ENCODE peak calls at places on chromosomes 16 and 17, in five cellular contexts. O, W, X, V and B are unnamed samples.

GRCh38 chr17:59435238-59435637 is 103.8 kb downstream of the YPEL2 start:
- DNase-seq in W (peak), V (no peak), X (no peak), O (no peak), B (peak)

GRCh38 chr17:28078443-28079229 is 36.2 kb downstream of the NLK start:
- DNase-seq in V (no peak), O (no peak), X (no peak), W (peak), B (no peak)

GRCh38 chr17:2337811-2338657 is 733 bp downstream of the SGSM2 start:
- DNase-seq in X (peak), V (no peak), W (peak), O (peak), B (peak)

GRCh38 chr17:18143044-18143936 is 34.7 kb downstream of the MYO15A start:
- DNase-seq in V (no peak), X (peak), W (peak), O (peak), B (no peak)

GRCh38 chr16:87203060-87203656 is 114.0 kb downstream of the C16orf95 start:
- DNase-seq in X (peak), O (peak), V (peak), W (peak), B (peak)

GRCh38 chr16:19655242-19655777 is 62.7 kb downstream of the KNOP1 start:
- DNase-seq in V (no peak), X (no peak), O (no peak), W (no peak), B (no peak)

GRCh38 chr17:4807534-4808377 is 804 bp downstream of the PLD2 start:
- DNase-seq in O (no peak), X (no peak), W (no peak), V (no peak), B (no peak)

GRCh38 chr17:53516643-53517042 is 306.1 kb upstream of the KIF2B start:
- DNase-seq in O (no peak), X (peak), V (no peak), W (no peak), B (peak)

GRCh38 chr17:6381052-6381451 is 53.9 kb downstream of the AIPL1 start:
- DNase-seq in W (no peak), X (no peak), V (no peak), O (no peak), B (no peak)

GRCh38 chr17:73268582-73269328 is 7.1 kb upstream of the CPSF4L start:
- DNase-seq in V (no peak), X (no peak), O (no peak), W (no peak), B (no peak)

GRCh38 chr17:42833771-42834422 is 700 bp downstream of the PSME3 start:
- DNase-seq in W (no peak), O (no peak), V (no peak), X (peak), B (no peak)

GRCh38 chr16:29290631-29291247 is 115.8 kb downstream of the NPIPB11 start:
- DNase-seq in X (peak), O (peak), V (peak), W (peak), B (peak)

GRCh38 chr17:19336938-19337711 is 25.4 kb downstream of the B9D1 start:
- DNase-seq in W (no peak), V (no peak), O (no peak), X (peak), B (no peak)

GRCh38 chr17:8391711-8392110 is 5.9 kb downstream of the RNF222 start:
- DNase-seq in V (no peak), W (peak), O (no peak), X (no peak), B (no peak)

GRCh38 chr17:3935140-3935542 is 18.9 kb upstream of the P2RX1 start:
- DNase-seq in O (peak), X (peak), V (peak), W (peak), B (peak)

DNA sequence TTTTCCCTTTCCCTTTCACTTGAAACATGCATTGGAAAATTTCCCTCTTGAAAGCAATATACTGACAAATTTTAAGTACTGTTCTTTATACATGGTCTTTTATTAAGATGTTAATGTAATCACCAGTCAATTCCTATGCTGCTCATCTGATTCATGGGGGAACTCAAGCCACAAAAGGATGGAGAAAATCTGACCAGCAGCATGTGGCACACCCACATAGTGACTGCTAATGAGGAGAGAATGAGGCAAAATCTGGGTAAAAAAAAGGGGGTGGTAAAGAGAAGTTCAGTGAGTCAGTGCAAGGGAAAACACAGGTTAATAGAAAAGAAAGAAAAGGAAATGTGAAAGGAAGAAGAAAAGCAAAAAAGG is 11.3 kb downstream of the RFFL start:
- DNase-seq in O (no peak), W (peak), V (no peak), X (no peak), B (peak)
- H3K9ac ChIP-seq in O (no peak), W (no peak), V (no peak), X (no peak), B (no peak)

GRCh38 chr17:76642994-76643393 is 563 bp downstream of the ST6GALNAC1 start:
- DNase-seq in O (no peak), V (no peak), W (no peak), X (no peak), B (no peak)

GRCh38 chr17:76643553-76644148 is at the start of gene ST6GALNAC1:
- DNase-seq in V (no peak), W (no peak), O (no peak), X (no peak), B (no peak)

GRCh38 chr17:76640550-76641380 is 2.8 kb downstream of the ST6GALNAC1 start:
- DNase-seq in O (no peak), V (no peak), W (no peak), X (no peak), B (no peak)

GRCh38 chr17:76642032-76642561 is 1.5 kb downstream of the ST6GALNAC1 start:
- DNase-seq in V (no peak), O (no peak), X (no peak), W (no peak), B (no peak)

DNA sequence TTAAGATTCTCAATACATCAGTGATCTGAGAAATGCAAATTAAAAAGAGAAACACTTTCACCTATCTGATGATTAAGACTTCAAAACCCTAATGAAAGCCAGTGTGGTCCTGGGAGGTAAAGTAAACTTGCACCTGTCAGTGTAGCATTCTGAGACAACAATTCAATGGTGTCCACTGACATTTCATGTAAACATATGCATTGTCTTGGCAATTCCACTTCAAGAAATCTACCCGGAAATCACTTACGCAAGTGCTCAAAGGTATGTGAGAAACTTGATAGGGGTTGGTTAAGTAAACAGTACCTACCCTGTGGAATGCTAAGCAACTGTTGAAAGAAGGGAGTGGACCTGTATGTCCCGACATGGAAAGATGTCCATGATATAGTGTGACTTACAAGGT is 2.1 kb downstream of the ST6GALNAC1 start:
- DNase-seq in O (no peak), W (no peak), V (peak), X (no peak), B (no peak)
- H3K4me3 ChIP-seq in O (no peak), W (no peak), V (no peak), X (no peak), B (no peak)

DNA sequence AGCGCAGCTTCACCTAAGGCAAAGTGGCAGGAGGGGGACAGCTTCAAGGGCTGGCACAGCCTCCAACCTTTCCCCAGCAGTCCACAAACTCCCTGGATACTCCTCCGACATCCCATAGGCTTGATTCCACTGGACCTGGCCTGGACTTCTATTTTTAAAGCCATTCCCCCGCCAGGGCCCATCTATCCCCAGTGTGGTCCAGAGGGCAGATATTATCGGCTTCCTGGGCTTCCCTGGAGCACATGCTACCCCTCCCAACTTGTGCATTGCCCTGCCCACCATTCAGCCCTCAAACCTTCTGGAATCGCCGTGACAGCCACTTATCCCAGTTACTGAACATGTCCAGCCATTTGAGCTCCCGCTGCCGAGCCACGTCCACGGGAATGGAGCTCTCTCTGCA is 5.1 kb downstream of the TBC1D10B start:
- DNase-seq in V (no peak), W (no peak), X (no peak), O (no peak), B (no peak)
- H3K4me2 ChIP-seq in V (no peak), W (no peak), X (no peak), O (no peak), B (no peak)

GRCh38 chr17:75634754-75635609 is 1.7 kb downstream of the SMIM5 start:
- DNase-seq in X (no peak), V (no peak), W (no peak), O (peak), B (no peak)

GRCh38 chr17:75634376-75634740 is 1.1 kb downstream of the SMIM5 start:
- DNase-seq in X (peak), W (no peak), V (no peak), O (no peak), B (no peak)

GRCh38 chr17:75632863-75633483 is at the start of gene SMIM5:
- DNase-seq in V (peak), W (peak), X (peak), O (peak), B (peak)

GRCh38 chr17:75632428-75632827 is 806 bp upstream of the SMIM5 start:
- DNase-seq in W (no peak), O (no peak), X (no peak), V (no peak), B (no peak)

DNA sequence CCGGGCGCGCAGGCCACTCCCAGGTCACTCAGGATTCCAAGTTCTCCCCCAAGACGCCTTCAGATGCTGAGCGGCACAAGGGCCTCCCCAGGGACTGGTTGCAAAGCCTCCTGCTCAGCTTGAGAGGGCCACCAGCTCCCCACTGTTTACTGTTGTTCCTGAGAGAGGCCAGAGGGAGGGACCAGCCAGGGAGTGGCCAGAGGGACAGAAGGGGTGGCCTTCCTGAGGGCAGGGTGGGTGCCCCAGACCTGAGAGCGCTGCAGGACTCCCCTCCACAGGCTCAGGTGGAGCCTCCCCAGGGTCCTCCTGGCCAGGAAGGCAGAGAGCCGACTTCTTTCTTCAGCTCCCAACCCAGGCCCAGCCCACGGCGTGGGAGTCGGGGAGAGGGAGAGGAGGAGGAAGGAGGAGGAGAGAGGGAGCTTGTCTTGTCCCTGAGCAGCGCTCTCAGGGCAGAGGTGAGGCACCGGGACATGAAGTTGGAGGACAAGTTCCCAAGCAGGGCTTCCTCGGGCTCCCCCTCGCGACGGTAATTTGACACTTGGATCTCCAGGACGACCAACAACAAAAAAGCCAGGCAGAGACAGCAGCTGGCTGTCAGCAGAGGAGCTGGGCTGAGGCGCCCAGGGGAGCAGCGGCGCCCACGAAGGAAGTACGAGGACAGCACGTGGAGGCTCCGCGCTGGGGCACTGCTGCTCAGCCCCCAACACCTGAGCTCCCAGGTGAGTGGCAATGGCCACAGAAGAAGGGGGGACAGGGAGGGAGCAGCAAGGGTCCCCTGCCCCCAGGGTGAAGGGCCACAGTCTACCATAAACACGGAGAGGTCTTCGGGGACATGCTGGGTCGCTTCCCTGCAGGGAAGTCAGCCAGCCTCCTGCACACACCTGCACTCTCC is 496 bp downstream of the SMIM5 start:
- DNase-seq in O (peak), W (peak), X (peak), V (peak), B (peak)
- H3K9ac ChIP-seq in O (no peak), W (no peak), X (no peak), V (peak), B (peak)

GRCh38 chr16:68357521-68357922 is 46.7 kb downstream of the PRMT7 start:
- DNase-seq in X (no peak), W (no peak), V (no peak), O (no peak), B (no peak)

GRCh38 chr16:68355447-68356248 is 44.8 kb downstream of the PRMT7 start:
- DNase-seq in W (no peak), O (peak), X (peak), V (no peak), B (no peak)

GRCh38 chr16:68356919-68357286 is 46.1 kb downstream of the PRMT7 start:
- DNase-seq in X (no peak), O (no peak), V (no peak), W (no peak), B (no peak)

GRCh38 chr16:68357923-68358322 is 47.1 kb downstream of the PRMT7 start:
- DNase-seq in W (no peak), V (no peak), O (no peak), X (no peak), B (no peak)

DNA sequence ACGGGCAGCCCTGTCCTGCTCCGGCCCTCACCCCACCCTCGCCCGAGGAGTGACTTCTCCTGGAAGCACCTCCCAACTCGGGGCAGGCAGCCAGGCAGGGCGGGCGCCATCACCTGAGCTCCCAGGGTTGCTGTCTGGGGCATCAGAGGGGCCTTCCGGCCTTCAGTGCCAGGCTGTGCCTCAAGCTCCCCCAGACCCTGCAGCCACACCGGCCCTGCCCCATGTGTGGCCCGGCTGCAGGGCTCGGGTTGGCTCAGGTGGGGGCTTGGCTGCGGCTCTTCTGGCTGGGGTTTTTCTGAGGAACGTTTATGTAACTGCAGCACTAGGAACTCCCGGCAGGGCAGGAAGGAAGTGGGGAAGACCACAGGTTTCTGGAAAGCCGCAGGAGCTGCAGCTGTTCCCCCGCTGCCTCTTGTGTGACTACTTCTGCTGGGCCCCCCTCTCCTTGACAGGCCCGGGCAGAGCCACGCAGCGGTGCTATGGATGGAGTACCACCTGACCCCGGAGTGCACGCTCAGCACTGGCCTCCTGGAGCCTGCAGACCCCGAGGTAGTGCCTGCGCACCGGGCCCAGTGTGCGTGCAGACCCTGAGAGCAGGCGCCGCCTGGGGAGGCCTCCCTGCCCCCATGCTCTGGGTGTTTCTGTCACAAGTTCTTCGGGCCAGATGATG is 45.6 kb downstream of the PRMT7 start:
- DNase-seq in X (no peak), W (no peak), O (no peak), V (no peak), B (no peak)
- H3K4me3 ChIP-seq in X (no peak), W (no peak), O (no peak), V (no peak), B (no peak)

DNA sequence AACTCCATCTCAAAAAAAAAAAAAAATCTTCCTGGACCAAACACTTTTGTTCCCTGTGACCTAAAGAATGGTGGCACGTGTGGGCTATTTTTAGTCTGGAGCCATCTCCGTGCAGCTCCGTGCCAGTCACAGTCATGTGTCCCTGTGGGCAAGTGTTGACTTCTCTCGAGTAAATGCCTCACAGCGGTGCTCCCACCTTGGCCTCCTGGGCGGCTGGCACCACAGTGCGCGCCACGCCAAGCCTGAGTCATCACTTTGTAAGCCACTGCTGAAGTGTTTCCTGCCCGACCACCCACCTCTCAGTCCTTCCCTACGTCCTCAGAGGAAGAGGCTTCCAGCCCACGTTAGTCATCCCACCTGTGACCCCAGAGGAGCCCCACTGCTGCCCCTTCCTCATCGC is 10.9 kb upstream of the HEXD start:
- DNase-seq in X (no peak), W (peak), O (no peak), V (no peak), B (peak)
- H3K4me2 ChIP-seq in X (no peak), W (no peak), O (no peak), V (peak), B (no peak)

DNA sequence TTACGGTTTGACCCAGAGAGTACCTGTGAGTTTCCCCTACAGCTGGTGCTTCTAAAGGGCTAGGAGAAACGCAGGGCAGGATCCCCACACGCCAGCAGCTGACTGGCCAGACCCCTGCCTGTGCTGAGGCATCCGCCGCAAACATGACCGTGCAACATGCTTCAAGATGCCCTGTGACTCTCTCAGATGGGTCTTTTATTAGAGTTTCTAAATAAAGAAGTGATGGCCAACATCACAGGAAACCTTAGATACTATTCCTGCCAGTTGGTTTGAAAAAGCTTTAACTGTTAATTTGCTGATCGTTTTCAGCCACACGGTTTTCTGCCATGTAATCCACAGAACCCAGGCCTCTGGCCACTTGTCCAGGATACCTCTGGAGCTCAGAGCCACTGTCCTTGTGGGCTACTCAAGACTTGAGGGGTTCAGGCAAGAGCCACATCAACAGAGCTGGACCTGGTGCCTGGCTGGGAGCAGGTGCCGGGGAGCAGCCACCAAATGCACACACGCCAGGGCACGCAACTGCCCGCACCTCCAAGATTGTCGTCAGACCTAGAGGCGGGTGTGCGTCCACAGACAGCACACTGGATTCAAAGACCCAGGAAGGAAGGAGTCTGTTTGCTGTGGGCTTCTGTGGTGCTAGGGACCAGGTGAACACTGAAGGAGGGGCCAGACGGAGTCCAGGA is 118.4 kb downstream of the ZNF778 start:
- DNase-seq in X (no peak), V (no peak), O (no peak), W (no peak), B (no peak)
- H3K9ac ChIP-seq in X (no peak), V (no peak), O (no peak), W (no peak), B (no peak)

DNA sequence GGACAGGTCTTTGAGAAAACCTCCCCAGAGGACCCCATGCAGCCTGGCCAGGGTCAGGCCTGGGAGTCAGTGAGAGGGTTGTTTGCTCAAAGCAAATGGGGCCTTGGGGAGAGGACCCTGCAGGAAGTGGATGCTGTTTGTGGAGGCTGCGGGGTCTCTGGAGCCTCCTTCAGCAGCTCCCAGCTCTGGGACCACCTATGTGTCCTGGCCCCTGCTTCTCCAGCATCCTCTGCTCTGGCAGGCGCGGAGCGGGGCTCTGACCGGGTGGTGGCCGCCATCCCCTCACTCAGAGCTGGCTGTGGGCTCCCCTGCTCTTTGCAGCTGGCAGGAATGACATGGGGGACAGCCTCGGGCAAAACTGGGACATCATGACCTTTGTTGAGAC is 29.8 kb upstream of the CIBAR2 start:
- DNase-seq in O (no peak), V (no peak), X (no peak), W (no peak), B (no peak)
- H3K4me3 ChIP-seq in O (no peak), V (no peak), X (no peak), W (no peak), B (no peak)

DNA sequence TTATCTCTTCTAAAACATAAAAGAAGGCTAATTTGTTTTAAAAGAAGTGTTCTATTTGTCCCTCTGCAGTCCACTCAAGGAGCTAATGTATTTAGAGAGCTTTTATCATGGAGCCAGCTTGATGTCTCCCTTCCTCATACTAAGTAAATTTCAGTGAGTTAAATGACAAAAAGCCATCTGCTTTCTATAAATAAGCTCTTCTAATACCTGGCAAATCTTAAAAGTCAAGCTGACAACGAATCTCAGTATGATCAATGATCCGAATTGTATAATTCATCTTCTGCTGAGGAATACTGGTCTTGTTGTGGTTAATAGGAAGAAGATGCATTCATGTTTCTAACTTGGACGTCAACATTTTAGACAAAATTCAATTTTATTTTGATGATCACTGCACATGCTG is 1390.7 kb downstream of the CDH8 start:
- DNase-seq in O (no peak), W (no peak), X (no peak), V (no peak), B (no peak)
- H3K4me2 ChIP-seq in O (peak), W (no peak), X (no peak), V (no peak), B (no peak)